ENCODE peak calls at places on chromosome 22, in six cellular contexts. H, L, R, D, I and V are unnamed samples.

GRCh38 chr22:27245056-27245455 is 556.5 kb downstream of the MN1 start:
- DNase-seq in H (no peak), L (no peak), R (no peak), D (no peak), I (no peak), V (no peak)

GRCh38 chr22:42693763-42694683 is 26.6 kb downstream of the A4GALT start:
- DNase-seq in H (no peak), L (no peak), R (no peak), D (no peak), I (peak; percentile 51), V (no peak)

GRCh38 chr22:24812950-24813349 is 6.9 kb downstream of the SGSM1 start:
- DNase-seq in H (no peak), L (no peak), R (no peak), D (no peak), I (no peak), V (no peak)

GRCh38 chr22:36803358-36803757 is 13.5 kb downstream of the PVALB start:
- DNase-seq in H (no peak), L (no peak), R (no peak), D (no peak), I (no peak), V (no peak)

GRCh38 chr22:19554834-19555404 is 30.7 kb upstream of the CLDN5 start:
- DNase-seq in H (no peak), L (peak; percentile 66), R (no peak), D (peak; percentile 52), I (no peak), V (no peak)

GRCh38 chr22:35205956-35206355 is 51.3 kb upstream of the HMGXB4 start:
- DNase-seq in H (no peak), L (no peak), R (no peak), D (no peak), I (no peak), V (no peak)

GRCh38 chr22:36339171-36340065 is 48.3 kb downstream of the MYH9 start:
- DNase-seq in H (no peak), L (no peak), R (no peak), D (no peak), I (no peak), V (no peak)

GRCh38 chr22:20239951-20240773 is 28.0 kb downstream of the RTN4R start:
- DNase-seq in H (no peak), L (no peak), R (peak; percentile 66), D (no peak), I (no peak), V (no peak)

GRCh38 chr22:35860837-35861236 is 143.2 kb downstream of the APOL5 start:
- DNase-seq in H (no peak), L (no peak), R (no peak), D (no peak), I (no peak), V (no peak)

GRCh38 chr22:41563051-41563711 is 2.4 kb downstream of the CSDC2 start:
- DNase-seq in H (no peak), L (peak; percentile 84), R (peak; percentile 55), D (peak; percentile 86), I (no peak), V (no peak)

GRCh38 chr22:41557401-41558240 is 3.2 kb upstream of the CSDC2 start:
- DNase-seq in H (peak; percentile 78), L (peak; percentile 79), R (peak; percentile 44), D (peak; percentile 87), I (no peak), V (no peak)

GRCh38 chr22:28008649-28009048 is 89.6 kb upstream of the PITPNB start:
- DNase-seq in H (no peak), L (no peak), R (no peak), D (no peak), I (peak; percentile 7), V (no peak)

GRCh38 chr22:38089474-38089851 is 5.5 kb upstream of the SLC16A8 start:
- DNase-seq in H (no peak), L (no peak), R (no peak), D (no peak), I (peak; percentile 61), V (no peak)

GRCh38 chr22:41845380-41846267 is 12.7 kb downstream of the SREBF2 start:
- DNase-seq in H (peak; percentile 41), L (no peak), R (peak; percentile 63), D (no peak), I (no peak), V (no peak)

GRCh38 chr22:26763633-26764295 is 106.4 kb downstream of the MIAT start:
- DNase-seq in H (no peak), L (peak; percentile 93), R (no peak), D (no peak), I (no peak), V (no peak)

GRCh38 chr22:19723165-19723989 is at the start of gene GP1BB:
- DNase-seq in H (peak; percentile 68), L (no peak), R (peak; percentile 100), D (no peak), I (no peak), V (peak; percentile 19)

GRCh38 chr22:24096401-24097115 is 84.7 kb upstream of the SUSD2 start:
- DNase-seq in H (no peak), L (no peak), R (no peak), D (no peak), I (no peak), V (no peak)

GRCh38 chr22:19931514-19931913 is 10.1 kb upstream of the COMT start:
- DNase-seq in H (no peak), L (no peak), R (no peak), D (no peak), I (peak; percentile 15), V (no peak)

GRCh38 chr22:36493690-36494110 is 12.3 kb upstream of the TXN2 start:
- DNase-seq in H (no peak), L (no peak), R (no peak), D (peak; percentile 48), I (peak; percentile 82), V (no peak)

GRCh38 chr22:19665784-19666662 is 48.3 kb upstream of the SEPTIN5 start:
- DNase-seq in H (no peak), L (no peak), R (peak; percentile 36), D (no peak), I (no peak), V (no peak)

GRCh38 chr22:39117585-39118191 is 20.6 kb downstream of the APOBEC3H start:
- DNase-seq in H (peak; percentile 70), L (no peak), R (peak; percentile 42), D (peak; percentile 63), I (no peak), V (peak; percentile 75)

GRCh38 chr22:41367039-41367679 is 14.6 kb upstream of the TEF start:
- DNase-seq in H (peak; percentile 98), L (peak; percentile 87), R (peak; percentile 93), D (peak; percentile 98), I (peak; percentile 96), V (peak; percentile 93)

DNA sequence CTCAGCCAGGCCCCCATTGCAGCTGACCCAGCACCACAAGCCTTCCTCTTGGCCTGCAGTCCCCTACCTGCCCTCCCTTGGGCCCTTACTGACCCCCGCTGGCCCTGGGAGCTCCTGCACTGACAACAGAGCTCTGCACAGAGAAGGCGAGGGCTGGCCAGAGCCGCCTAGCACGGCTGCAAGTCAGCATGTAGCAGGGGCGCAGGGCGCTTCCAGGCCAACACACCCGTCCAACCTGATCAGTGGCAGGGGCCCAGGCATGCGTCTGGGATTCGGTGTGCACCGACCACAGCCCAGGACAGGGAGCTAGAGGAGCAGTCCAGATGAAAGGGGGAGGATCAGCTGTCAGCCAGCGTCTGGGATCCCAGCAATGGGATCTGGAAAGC is 7.6 kb downstream of the WNT7B start:
- DNase-seq in H (no peak), L (no peak), R (peak; percentile 19), D (no peak), I (peak; percentile 71), V (no peak)
- H3K27me3 ChIP-seq in H (peaks cover 32% of the 10 kb centered on the region), L (peaks cover 32% of the 10 kb centered on the region), R (peaks cover 27% of the 10 kb centered on the region), D (peaks cover 56% of the 10 kb centered on the region), I (peaks cover 38% of the 10 kb centered on the region), V (peaks cover 35% of the 10 kb centered on the region)

GRCh38 chr22:32202539-32203180 is 2.2 kb downstream of the RFPL2 start:
- DNase-seq in H (peak; percentile 52), L (no peak), R (peak; percentile 23), D (peak; percentile 32), I (peak; percentile 82), V (peak; percentile 87)
- H3K4me3 ChIP-seq in H (peak overlapping the region; percentile 28), L (no peak overlapping the region), R (no peak overlapping the region), D (no peak overlapping the region), I (peak overlapping the region; percentile 10), V (no peak overlapping the region)

DNA sequence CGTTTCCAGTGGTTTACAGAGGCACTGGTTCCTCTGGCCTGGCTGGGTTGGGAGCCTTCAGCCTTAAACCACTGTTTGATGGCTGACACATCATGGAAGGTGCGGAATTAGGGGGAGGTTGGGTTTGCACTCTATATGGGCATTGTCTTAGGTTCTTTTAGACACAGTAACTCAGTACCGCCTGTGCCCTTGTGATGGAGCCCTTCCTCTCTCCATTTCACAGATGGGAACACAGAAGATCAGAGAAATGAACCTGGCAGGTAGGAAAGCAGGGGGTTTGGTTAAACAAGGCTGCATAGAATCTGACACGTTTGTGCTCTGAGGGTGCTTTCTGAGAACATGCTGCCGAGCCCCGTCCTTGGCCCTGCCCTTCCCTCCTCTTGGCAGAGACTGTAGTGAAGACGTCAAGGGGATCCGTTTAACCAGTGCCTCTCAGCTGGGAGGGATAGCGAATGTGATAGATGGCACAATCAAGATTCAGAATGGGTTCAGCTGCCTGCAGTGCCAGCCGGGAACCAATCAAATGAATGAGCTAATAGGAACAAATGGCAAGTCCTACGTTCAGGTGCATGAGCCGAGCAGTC is 228.6 kb downstream of the TBC1D22A start:
- DNase-seq in H (no peak), L (no peak), R (no peak), D (peak; percentile 37), I (no peak), V (no peak)
- H3K27me3 ChIP-seq in H (no peaks in the 10 kb centered on the region), L (no peaks in the 10 kb centered on the region), R (no peaks in the 10 kb centered on the region), D (no peaks in the 10 kb centered on the region), I (no peaks in the 10 kb centered on the region), V (no peaks in the 10 kb centered on the region)

GRCh38 chr22:29310065-29310862 is 3.8 kb downstream of the GAS2L1 start:
- DNase-seq in H (no peak), L (no peak), R (no peak), D (peak; percentile 52), I (peak; percentile 84), V (no peak)

GRCh38 chr22:29309332-29310064 is 3.0 kb downstream of the GAS2L1 start:
- DNase-seq in H (peak; percentile 80), L (peak; percentile 45), R (peak; percentile 32), D (peak; percentile 91), I (peak; percentile 75), V (peak; percentile 73)

GRCh38 chr22:29307658-29308147 is 1.3 kb downstream of the GAS2L1 start:
- DNase-seq in H (no peak), L (no peak), R (no peak), D (no peak), I (no peak), V (no peak)

GRCh38 chr22:29308148-29308790 is 1.8 kb downstream of the GAS2L1 start:
- DNase-seq in H (no peak), L (peak; percentile 44), R (no peak), D (peak; percentile 43), I (peak; percentile 76), V (no peak)

GRCh38 chr22:29308791-29309262 is 2.4 kb downstream of the GAS2L1 start:
- DNase-seq in H (no peak), L (peak; percentile 42), R (no peak), D (peak; percentile 50), I (peak; percentile 75), V (no peak)
- H3K4me3 ChIP-seq in H (peak overlapping the region; percentile 62), L (no peak overlapping the region), R (no peak overlapping the region), D (no peak overlapping the region), I (peak overlapping the region; percentile 74), V (no peak overlapping the region)